ENCODE peak calls at places on chromosomes 11 and 22, in seven cellular contexts. G is astrocyte of the spinal cord, U is LoVo, B is BJ, Q is amygdala, M is left lung, S is germinal center. Z is an unnamed sample.

GRCh38 chr22:45893516-45893915 is 83.4 kb downstream of the WNT7B start:
- DNase-seq in M (peak; percentile 31), B (no peak), U (no peak), G (no peak), S (no peak), Q (no peak), Z (no peak)

GRCh38 chr11:17439316-17439782 is 37.3 kb downstream of the ABCC8 start:
- DNase-seq in G (no peak), Q (no peak), B (no peak), S (no peak), U (no peak), M (no peak), Z (no peak)

GRCh38 chr11:114318361-114318760 is 22.2 kb downstream of the NNMT start:
- DNase-seq in Q (no peak), B (no peak), G (peak; percentile 15), S (no peak), M (no peak), U (no peak), Z (no peak)

GRCh38 chr11:12189543-12190235 is 79.3 kb downstream of the MICAL2 start:
- DNase-seq in S (no peak), Q (no peak), U (no peak), G (no peak), M (no peak), B (no peak), Z (no peak)

GRCh38 chr11:64173616-64174355 is 7.9 kb upstream of the MACROD1 start:
- DNase-seq in B (no peak), M (peak; percentile 10), G (no peak), S (no peak), Q (no peak), U (no peak), Z (no peak)

GRCh38 chr11:22273781-22274180 is 64.4 kb upstream of the SLC17A6 start:
- DNase-seq in Q (no peak), S (no peak), G (no peak), M (no peak), U (no peak), B (no peak), Z (no peak)

GRCh38 chr11:117932426-117932825 is 3.2 kb upstream of the TMPRSS13 start:
- DNase-seq in M (no peak), B (no peak), U (no peak), Q (no peak), G (no peak), S (no peak), Z (no peak)

GRCh38 chr11:121696177-121696863 is 243.6 kb upstream of the SORL1-AS1 start:
- DNase-seq in M (no peak), U (no peak), G (peak; percentile 46), S (no peak), B (no peak), Q (peak; percentile 70), Z (peak; percentile 48)

GRCh38 chr11:10181811-10182210 is 112.2 kb downstream of the SBF2 start:
- DNase-seq in S (peak; percentile 2), M (no peak), U (peak; percentile 9), Q (no peak), G (peak; percentile 45), B (peak; percentile 35), Z (no peak)

GRCh38 chr11:69654001-69654659 is 13.2 kb downstream of the CCND1 start:
- DNase-seq in B (no peak), U (no peak), S (no peak), Q (no peak), G (no peak), M (peak; percentile 71), Z (no peak)

GRCh38 chr11:129705341-129705740 is 110.3 kb upstream of the TMEM45B start:
- DNase-seq in G (no peak), M (no peak), Q (no peak), U (no peak), B (no peak), S (no peak), Z (no peak)

GRCh38 chr11:78476066-78476465 is 58.4 kb upstream of the GAB2 start:
- DNase-seq in B (no peak), G (peak; percentile 11), M (no peak), U (no peak), Q (no peak), S (no peak), Z (no peak)

GRCh38 chr11:68828957-68829356 is 12.8 kb downstream of the CPT1A start:
- DNase-seq in S (no peak), B (no peak), G (no peak), Q (no peak), U (no peak), M (no peak), Z (no peak)

GRCh38 chr22:47582067-47582466 is 819.6 kb downstream of the TBC1D22A start:
- DNase-seq in Q (no peak), B (no peak), U (no peak), S (no peak), G (no peak), M (no peak), Z (no peak)

GRCh38 chr22:44442186-44442465 is 55.9 kb downstream of the RTL6 start:
- DNase-seq in S (no peak), G (no peak), U (no peak), Q (no peak), M (no peak), B (no peak), Z (no peak)

GRCh38 chr11:114075891-114076441 is 16.5 kb downstream of the ZBTB16 start:
- DNase-seq in G (peak; percentile 74), Q (peak; percentile 45), M (no peak), U (peak; percentile 17), B (peak; percentile 7), S (peak; percentile 36), Z (peak; percentile 39)